ENCODE peak calls at places on chromosomes 11 and 22, in six cellular contexts. C is heart right ventricle, J is right lobe of liver, F is esophagus muscularis mucosa, A is colonic mucosa, S is fibroblast of lung. K is an unnamed sample.

GRCh38 chr11:107996025-107996776 is 12.5 kb upstream of the CUL5 start:
- DNase-seq in C (no peak), A (peak), S (no peak), F (no peak), J (no peak), K (no peak)

GRCh38 chr22:49160261-49161001 is 667.2 kb downstream of the BRD1 start:
- DNase-seq in C (no peak), J (no peak), F (no peak), S (no peak), A (no peak), K (no peak)

GRCh38 chr22:45948081-45948648 is 28.8 kb downstream of the WNT7B start:
- DNase-seq in F (no peak), C (no peak), S (no peak), J (no peak), A (no peak), K (no peak)

GRCh38 chr11:116953525-116954284 is 116.3 kb upstream of the APOA1 start:
- DNase-seq in J (no peak), C (no peak), S (no peak), F (no peak), A (no peak), K (no peak)

GRCh38 chr11:73521621-73522020 is 76.3 kb downstream of the FAM168A start:
- DNase-seq in A (no peak), C (no peak), F (no peak), S (peak), J (no peak), K (no peak)

GRCh38 chr22:48428556-48429371 is 1398.9 kb downstream of the BRD1 start:
- DNase-seq in S (peak), C (no peak), F (no peak), A (no peak), J (peak), K (no peak)

GRCh38 chr11:117796456-117797428 is at the start of gene DSCAML1:
- DNase-seq in J (no peak), S (no peak), C (no peak), A (no peak), F (no peak), K (no peak)

GRCh38 chr22:36867695-36868094 is 6.9 kb downstream of the NCF4 start:
- DNase-seq in F (no peak), S (no peak), A (no peak), J (no peak), C (no peak), K (no peak)

GRCh38 chr11:134339756-134340155 is 8.0 kb downstream of the GLB1L2 start:
- DNase-seq in F (no peak), J (no peak), C (no peak), S (no peak), A (peak), K (peak)

GRCh38 chr22:38177926-38178604 is 3.6 kb downstream of the PLA2G6 start:
- DNase-seq in S (peak), C (no peak), J (peak), A (peak), F (no peak), K (no peak)

GRCh38 chr11:34223021-34223813 is 117.8 kb downstream of the NAT10 start:
- DNase-seq in S (peak), J (no peak), C (peak), A (peak), F (no peak), K (no peak)

GRCh38 chr11:44575288-44575672 is 9.8 kb downstream of the CD82 start:
- DNase-seq in A (no peak), F (no peak), S (peak), C (no peak), J (no peak), K (peak)

GRCh38 chr11:118221419-118221818 is 3.4 kb downstream of the JAML start:
- DNase-seq in F (no peak), J (no peak), S (no peak), A (no peak), C (no peak), K (no peak)

GRCh38 chr11:43278302-43278956 is 33.4 kb upstream of the API5 start:
- DNase-seq in J (no peak), A (no peak), S (peak), F (peak), C (no peak), K (peak)

GRCh38 chr11:28461338-28461737 is 353.1 kb downstream of the METTL15 start:
- DNase-seq in C (no peak), J (no peak), F (no peak), S (peak), A (no peak), K (no peak)

GRCh38 chr11:25298450-25298849 is 801.6 kb downstream of the LUZP2 start:
- DNase-seq in S (no peak), F (no peak), A (no peak), C (no peak), J (no peak), K (no peak)

GRCh38 chr22:36759481-36760159 is 16.3 kb downstream of the IFT27 start:
- DNase-seq in F (no peak), S (no peak), J (no peak), C (no peak), A (no peak), K (no peak)

GRCh38 chr11:130087294-130087926 is 17.7 kb downstream of the APLP2 start:
- DNase-seq in A (no peak), J (no peak), C (no peak), F (no peak), S (no peak), K (no peak)

GRCh38 chr11:35781342-35782171 is 119.0 kb downstream of the TRIM44 start:
- DNase-seq in J (no peak), A (no peak), F (no peak), C (no peak), S (peak), K (peak)

GRCh38 chr11:68469642-68470041 is 9.1 kb downstream of the PPP6R3 start:
- DNase-seq in A (no peak), C (no peak), J (no peak), F (no peak), S (no peak), K (no peak)

GRCh38 chr11:68969386-68969785 is 11.4 kb downstream of the MRGPRD start:
- DNase-seq in S (no peak), F (no peak), J (no peak), C (no peak), A (no peak), K (no peak)

GRCh38 chr11:47905358-47906059 is 57.4 kb upstream of the NUP160 start:
- DNase-seq in C (no peak), J (no peak), S (peak), F (no peak), A (no peak), K (peak)

GRCh38 chr22:49671331-49672012 is 156.2 kb downstream of the BRD1 start:
- DNase-seq in J (no peak), A (no peak), S (no peak), C (no peak), F (no peak), K (no peak)

GRCh38 chr22:26777402-26777801 is 120.0 kb downstream of the MIAT start:
- DNase-seq in C (peak), S (peak), A (no peak), F (no peak), J (no peak), K (no peak)

GRCh38 chr11:24861440-24861839 is 364.6 kb downstream of the LUZP2 start:
- DNase-seq in J (no peak), A (no peak), F (no peak), S (no peak), C (no peak), K (no peak)

GRCh38 chr11:109034341-109034696 is 369.4 kb downstream of the DDX10 start:
- DNase-seq in J (no peak), C (no peak), S (peak), A (no peak), F (peak), K (no peak)

GRCh38 chr11:119516060-119516459 is 93.1 kb upstream of the THY1 start:
- DNase-seq in F (no peak), A (no peak), J (no peak), S (peak), C (no peak), K (no peak)

GRCh38 chr11:126355926-126356897 is 726 bp downstream of the ST3GAL4 start:
- DNase-seq in A (peak), C (no peak), F (no peak), S (peak), J (peak), K (peak)

GRCh38 chr22:25626146-25626992 is 61.9 kb downstream of the GRK3 start:
- DNase-seq in A (no peak), C (no peak), S (no peak), F (peak), J (no peak), K (no peak)

GRCh38 chr22:42073568-42074152 is 388 bp upstream of the PHETA2 start:
- DNase-seq in J (no peak), C (no peak), F (no peak), S (no peak), A (no peak), K (no peak)

GRCh38 chr11:70675697-70676374 is 277.5 kb downstream of the CTTN start:
- DNase-seq in J (no peak), S (no peak), C (no peak), F (no peak), A (peak), K (no peak)

GRCh38 chr11:68338041-68338800 is 25.8 kb downstream of the LRP5 start:
- DNase-seq in A (no peak), S (peak), J (no peak), F (no peak), C (no peak), K (peak)

GRCh38 chr22:29820941-29821789 is 16.9 kb downstream of the ASCC2 start:
- DNase-seq in J (peak), C (peak), F (no peak), A (peak), S (peak), K (peak)

GRCh38 chr11:61697093-61697492 is 16.9 kb downstream of the DAGLA start:
- DNase-seq in A (no peak), F (no peak), J (no peak), S (no peak), C (no peak), K (peak)

DNA sequence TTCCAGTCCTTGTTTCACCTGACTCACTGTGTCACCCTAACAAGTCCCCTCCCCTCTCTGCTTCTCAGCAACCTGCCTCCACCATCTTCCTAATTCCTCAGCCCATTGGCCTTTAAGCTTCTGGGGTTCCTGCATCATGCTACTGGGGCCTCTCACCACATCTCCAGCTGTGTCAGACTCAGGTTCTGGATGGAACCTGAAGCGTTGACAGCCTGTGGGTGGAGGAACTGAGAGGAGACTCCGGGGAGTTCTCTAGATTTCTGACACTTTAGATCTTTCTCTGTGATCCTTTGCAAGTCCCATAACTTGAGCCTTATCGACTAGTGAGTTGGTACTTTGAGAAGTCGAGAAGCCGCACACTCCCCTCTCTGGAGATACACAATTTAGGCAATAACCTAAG is 11.6 kb upstream of the SLC5A1 start:
- DNase-seq in A (no peak), C (no peak), F (no peak), J (no peak), S (no peak), K (no peak)
- H3K27ac ChIP-seq in A (no peak), C (no peak), F (no peak), J (no peak), S (no peak), K (no peak)

DNA sequence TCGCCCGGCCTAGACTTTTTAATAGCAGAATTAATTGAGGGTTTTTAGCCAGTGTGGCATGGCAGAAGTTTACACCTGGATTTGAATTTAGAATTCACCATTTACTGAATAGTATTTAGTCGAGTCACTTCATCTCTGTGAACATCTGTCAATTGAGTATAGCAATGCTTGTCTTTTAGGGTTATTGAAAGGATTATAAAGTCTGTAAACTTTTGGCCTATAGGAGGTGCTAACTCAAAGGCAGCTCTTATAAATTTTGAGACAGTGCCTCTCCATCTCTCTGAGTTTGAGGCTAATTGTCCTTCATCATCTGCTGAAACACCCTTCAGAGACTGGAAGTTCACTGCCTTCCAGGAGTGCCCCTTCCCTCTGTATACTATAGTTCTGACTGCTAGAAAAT is 205.0 kb downstream of the NELL1 start:
- DNase-seq in C (no peak), S (no peak), A (no peak), F (no peak), J (no peak), K (no peak)
- TF ChIP-seq CTCF in C (no peak), S (no peak), A (no peak), F (no peak), J (no peak), K (no peak)

DNA sequence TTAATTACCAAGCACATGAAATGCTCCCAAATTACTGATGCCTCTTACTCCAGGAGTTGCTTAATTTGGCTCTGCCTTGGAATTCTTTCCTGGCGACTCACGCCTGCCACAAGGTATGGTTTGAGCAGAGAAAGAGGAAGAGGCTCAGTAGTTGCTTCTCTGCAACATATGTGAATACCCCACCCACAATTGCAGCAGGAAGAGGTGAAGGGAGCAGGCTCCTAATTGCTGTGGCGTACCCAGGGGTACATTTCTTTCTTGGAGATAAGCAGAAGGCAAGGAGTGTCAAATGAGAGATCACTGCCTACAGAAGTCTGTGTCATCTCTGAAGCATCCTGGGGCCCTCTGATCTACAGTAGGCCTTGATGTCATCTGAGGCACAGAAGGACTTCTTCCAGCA is 10.6 kb upstream of the NNMT start:
- DNase-seq in A (no peak), F (no peak), C (no peak), S (peak), J (no peak), K (peak)
- H3K27ac ChIP-seq in A (no peak), F (no peak), C (no peak), S (no peak), J (no peak), K (peak)

DNA sequence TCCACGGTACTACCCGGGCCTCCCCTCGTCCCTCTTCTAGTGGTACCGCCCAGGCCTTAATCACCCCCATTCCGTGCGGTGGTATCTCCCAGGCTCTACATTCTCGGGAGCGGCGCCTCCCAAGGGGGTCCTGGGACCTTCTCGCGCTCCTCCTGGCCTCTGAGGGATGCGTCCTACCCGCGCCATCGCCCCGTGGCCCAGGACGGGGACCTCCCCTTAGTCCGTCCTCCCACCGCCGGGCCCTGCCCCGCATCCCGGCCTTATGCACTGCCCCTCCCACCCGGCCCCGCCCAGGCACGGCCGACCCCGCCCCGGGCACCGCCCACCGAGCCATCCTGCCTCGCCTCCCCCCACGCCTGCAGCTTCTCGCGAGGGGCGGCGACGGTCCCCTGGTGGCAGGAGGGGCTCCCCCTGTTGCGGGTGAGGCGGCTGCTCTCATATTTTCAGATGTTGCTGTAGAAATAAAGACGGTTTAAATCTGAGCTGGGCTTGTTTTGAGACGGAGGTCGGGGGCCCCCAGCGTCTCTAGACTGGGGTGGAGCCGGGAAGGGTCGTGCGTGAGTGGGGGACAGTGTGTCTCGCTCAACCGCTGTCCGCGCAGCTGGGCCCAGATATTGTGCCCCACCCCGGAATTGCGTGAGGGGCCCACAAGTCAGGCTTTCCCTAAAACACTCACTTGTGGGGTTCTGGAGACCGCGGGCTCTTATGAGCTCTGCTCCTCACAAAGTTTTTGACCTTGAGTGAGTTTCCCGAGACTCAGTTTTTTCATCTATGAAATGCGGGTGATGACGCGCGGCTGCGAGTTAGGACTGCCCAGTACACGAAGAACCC is 845 bp upstream of the RAB1B start:
- DNase-seq in A (peak), C (peak), F (peak), S (peak), J (peak), K (peak)
- TF ChIP-seq CTCF in A (no peak), C (peak), F (no peak), S (no peak), J (no peak), K (no peak)

DNA sequence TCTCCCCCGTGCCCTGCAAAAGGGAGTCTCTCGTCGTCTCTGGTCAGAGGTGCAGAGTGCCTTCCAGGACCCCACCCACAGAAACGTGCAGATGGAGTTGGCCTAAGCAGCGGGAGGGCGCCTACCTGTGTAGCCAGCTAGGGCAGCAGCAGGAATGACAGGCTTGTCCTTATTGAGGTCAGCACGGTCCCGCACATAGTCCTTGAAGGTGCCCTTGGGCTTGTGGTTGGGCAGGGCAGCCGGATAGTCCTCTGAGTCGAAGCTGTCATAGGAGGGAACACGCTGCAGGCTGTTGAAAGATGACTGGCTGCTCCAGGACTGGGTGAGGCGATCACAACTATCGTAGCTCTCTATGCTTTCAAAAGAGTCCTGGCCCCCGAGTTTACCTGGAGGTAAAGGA is 107.3 kb downstream of the ETS1 start:
- DNase-seq in C (no peak), F (no peak), S (no peak), A (no peak), J (no peak), K (no peak)
- H3K27ac ChIP-seq in C (peak), F (peak), S (peak), A (peak), J (no peak), K (peak)

GRCh38 chr11:65386307-65387081 is at the start of gene FRMD8:
- DNase-seq in S (peak), C (peak), F (peak), J (peak), A (peak), K (peak)
- TF ChIP-seq CTCF in S (no peak), C (no peak), F (no peak), J (no peak), A (no peak), K (no peak)

K was measured in RWPE1.